ENCODE peak calls at places on chromosomes 11 and 22, in four cellular contexts. T, W, C and U are unnamed samples.
A peak's percentile ranks its signal among the peaks of the same experiment; 100 is the strongest.

GRCh38 chr11:15006139-15006759 is 34.1 kb upstream of the CALCA start:
- DNase-seq in T (no peak), W (no peak), C (no peak), U (peak; percentile 11)

GRCh38 chr22:21643533-21644357 is 1.6 kb downstream of the SDF2L1 start:
- DNase-seq in C (no peak), T (no peak), W (no peak), U (no peak)

GRCh38 chr11:133955091-133955846 is 1.5 kb downstream of the IGSF9B start:
- DNase-seq in C (no peak), T (peak; percentile 54), W (no peak), U (no peak)

GRCh38 chr11:2138436-2139117 is 612 bp downstream of the IGF2 start:
- DNase-seq in C (no peak), W (no peak), T (no peak), U (no peak)

GRCh38 chr11:106400949-106401545 is 323.6 kb downstream of the AASDHPPT start:
- DNase-seq in T (no peak), C (no peak), W (no peak), U (no peak)

GRCh38 chr11:100467821-100468508 is 219.1 kb upstream of the ARHGAP42 start:
- DNase-seq in C (no peak), T (no peak), W (no peak), U (no peak)

GRCh38 chr11:57331720-57332119 is 4.0 kb downstream of the SSRP1 start:
- DNase-seq in W (no peak), T (no peak), C (no peak), U (no peak)

GRCh38 chr11:123268118-123268517 is 73.1 kb upstream of the CLMP start:
- DNase-seq in W (no peak), C (no peak), T (no peak), U (no peak)

GRCh38 chr22:24432059-24432853 is 4.9 kb downstream of the ADORA2A start:
- DNase-seq in C (no peak), T (peak; percentile 71), W (no peak), U (no peak)

GRCh38 chr11:58926695-58927094 is 12.6 kb upstream of the GLYATL1 start:
- DNase-seq in T (no peak), W (no peak), C (no peak), U (no peak)

GRCh38 chr11:57560146-57560545 is 7.3 kb downstream of the UBE2L6 start:
- DNase-seq in T (no peak), C (no peak), W (no peak), U (no peak)

GRCh38 chr22:44623771-44624510 is 78.1 kb upstream of the PRR5 start:
- DNase-seq in C (peak; percentile 39), W (no peak), T (no peak), U (peak; percentile 73)

GRCh38 chr11:74226907-74227306 is 55.8 kb downstream of the PPME1 start:
- DNase-seq in T (no peak), W (no peak), C (no peak), U (no peak)

GRCh38 chr22:49310354-49310753 is 517.3 kb downstream of the BRD1 start:
- DNase-seq in W (no peak), C (no peak), T (no peak), U (no peak)

GRCh38 chr11:64419818-64420485 is 61.0 kb downstream of the RPS6KA4 start:
- DNase-seq in T (no peak), C (no peak), W (no peak), U (no peak)

GRCh38 chr11:117456027-117456720 is 128.5 kb downstream of the CEP164 start:
- DNase-seq in C (no peak), W (no peak), T (no peak), U (no peak)

GRCh38 chr11:126485021-126485781 is 129.7 kb downstream of the ST3GAL4 start:
- DNase-seq in W (no peak), C (no peak), T (no peak), U (no peak)

GRCh38 chr11:2196970-2197770 is 25.6 kb upstream of the TH start:
- DNase-seq in T (peak; percentile 73), C (peak; percentile 87), W (peak; percentile 60), U (peak; percentile 95)

GRCh38 chr11:3836903-3837302 is 3.9 kb downstream of the RHOG start:
- DNase-seq in C (peak; percentile 66), T (peak; percentile 54), W (no peak), U (no peak)

GRCh38 chr11:110087820-110088534 is 5.2 kb upstream of the ZC3H12C start:
- DNase-seq in W (no peak), C (no peak), T (no peak), U (no peak)

GRCh38 chr11:12180257-12181205 is 70.1 kb downstream of the MICAL2 start:
- DNase-seq in C (no peak), W (no peak), T (no peak), U (no peak)

GRCh38 chr11:40387240-40387980 is 1072.0 kb downstream of the LRRC4C start:
- DNase-seq in W (no peak), C (no peak), T (no peak), U (no peak)

GRCh38 chr11:36141595-36141994 is 147.6 kb downstream of the COMMD9 start:
- DNase-seq in W (no peak), T (no peak), C (no peak), U (no peak)

GRCh38 chr11:40683010-40683409 is 776.4 kb downstream of the LRRC4C start:
- DNase-seq in W (no peak), C (no peak), T (no peak), U (no peak)

GRCh38 chr11:3158131-3158591 is 6.9 kb downstream of the OSBPL5 start:
- DNase-seq in T (no peak), W (no peak), C (peak; percentile 26), U (no peak)

GRCh38 chr11:17411418-17411817 is 23.0 kb upstream of the KCNJ11 start:
- DNase-seq in C (peak; percentile 1), W (no peak), T (no peak), U (no peak)

GRCh38 chr11:117305145-117305544 is 10.9 kb downstream of the BACE1 start:
- DNase-seq in W (no peak), C (no peak), T (no peak), U (no peak)

GRCh38 chr22:43185860-43186261 is 1.1 kb downstream of the TTLL12 start:
- DNase-seq in T (no peak), W (no peak), C (no peak), U (peak; percentile 55)

GRCh38 chr22:31046591-31047226 is 34.4 kb upstream of the SMTN start:
- DNase-seq in T (no peak), W (no peak), C (peak; percentile 56), U (no peak)

GRCh38 chr22:49253656-49254055 is 574.0 kb downstream of the BRD1 start:
- DNase-seq in T (no peak), C (no peak), W (no peak), U (no peak)

GRCh38 chr11:71129624-71130023 is 122.8 kb downstream of the SHANK2 start:
- DNase-seq in T (no peak), C (no peak), W (no peak), U (no peak)

GRCh38 chr11:96228472-96228871 is 114.5 kb downstream of the MAML2 start:
- DNase-seq in T (no peak), C (peak; percentile 49), W (no peak), U (no peak)

GRCh38 chr22:24183321-24184031 is 2.2 kb downstream of the SUSD2 start:
- DNase-seq in C (peak; percentile 62), W (no peak), T (no peak), U (no peak)